ENCODE peak calls at places on chromosomes 2 and 18, in five cellular contexts. One of them, this sample, is unnamed.

GRCh38 chr2:55408098-55408882 is 11.4 kb downstream of the CCDC88A start:
- DNase-seq in WTC11: no peak
- DNase-seq in D341Med: no peak
- DNase-seq in upper lobe of left lung: no peak
- DNase-seq in GDM1: no peak
- DNase-seq in this sample: no peak

GRCh38 chr2:74632209-74632938 is 15.8 kb downstream of the M1AP start:
- DNase-seq in upper lobe of left lung: peak; percentile 71
- DNase-seq in WTC11: no peak
- DNase-seq in D341Med: no peak
- DNase-seq in GDM1: no peak
- DNase-seq in this sample: no peak

GRCh38 chr2:58235988-58236387 is 5.1 kb downstream of the FANCL start:
- DNase-seq in D341Med: no peak
- DNase-seq in GDM1: no peak
- DNase-seq in upper lobe of left lung: no peak
- DNase-seq in WTC11: no peak
- DNase-seq in this sample: no peak

GRCh38 chr2:198084136-198084535 is 279.7 kb downstream of the PLCL1 start:
- DNase-seq in upper lobe of left lung: no peak
- DNase-seq in WTC11: no peak
- DNase-seq in GDM1: no peak
- DNase-seq in D341Med: no peak
- DNase-seq in this sample: no peak

GRCh38 chr2:12637754-12638153 is 79.0 kb upstream of the TRIB2 start:
- DNase-seq in WTC11: no peak
- DNase-seq in upper lobe of left lung: no peak
- DNase-seq in D341Med: no peak
- DNase-seq in GDM1: no peak
- DNase-seq in this sample: no peak

GRCh38 chr2:72115361-72116080 is 32.1 kb downstream of the CYP26B1 start:
- DNase-seq in GDM1: no peak
- DNase-seq in D341Med: no peak
- DNase-seq in WTC11: no peak
- DNase-seq in upper lobe of left lung: peak; percentile 56
- DNase-seq in this sample: no peak

GRCh38 chr18:48792141-48792540 is 158.6 kb downstream of the SMAD7 start:
- DNase-seq in WTC11: no peak
- DNase-seq in GDM1: no peak
- DNase-seq in D341Med: no peak
- DNase-seq in upper lobe of left lung: peak; percentile 9
- DNase-seq in this sample: no peak

GRCh38 chr2:138716183-138716582 is 64.0 kb downstream of the NXPH2 start:
- DNase-seq in upper lobe of left lung: no peak
- DNase-seq in GDM1: no peak
- DNase-seq in D341Med: no peak
- DNase-seq in WTC11: no peak
- DNase-seq in this sample: peak; percentile 10

GRCh38 chr2:199261221-199261620 is 196.5 kb downstream of the SATB2 start:
- DNase-seq in upper lobe of left lung: no peak
- DNase-seq in D341Med: no peak
- DNase-seq in GDM1: no peak
- DNase-seq in WTC11: no peak
- DNase-seq in this sample: peak; percentile 50

GRCh38 chr2:159090514-159091201 is 122.2 kb downstream of the TANC1 start:
- DNase-seq in GDM1: no peak
- DNase-seq in upper lobe of left lung: no peak
- DNase-seq in D341Med: no peak
- DNase-seq in WTC11: no peak
- DNase-seq in this sample: peak; percentile 19

GRCh38 chr2:133991606-133992168 is 262.2 kb upstream of the MGAT5 start:
- DNase-seq in D341Med: no peak
- DNase-seq in upper lobe of left lung: no peak
- DNase-seq in WTC11: no peak
- DNase-seq in GDM1: no peak
- DNase-seq in this sample: no peak

GRCh38 chr2:119218478-119219064 is 5.1 kb upstream of the STEAP3 start:
- DNase-seq in WTC11: no peak
- DNase-seq in GDM1: peak; percentile 4
- DNase-seq in D341Med: peak; percentile 51
- DNase-seq in upper lobe of left lung: no peak
- DNase-seq in this sample: peak; percentile 97

GRCh38 chr2:196639180-196640030 is at the start of gene CCDC150:
- DNase-seq in upper lobe of left lung: peak; percentile 95
- DNase-seq in GDM1: peak; percentile 92
- DNase-seq in WTC11: peak; percentile 97
- DNase-seq in D341Med: peak; percentile 97
- DNase-seq in this sample: peak; percentile 95

GRCh38 chr2:121038831-121039230 is 246.2 kb downstream of the TFCP2L1 start:
- DNase-seq in WTC11: no peak
- DNase-seq in upper lobe of left lung: peak; percentile 80
- DNase-seq in GDM1: no peak
- DNase-seq in D341Med: no peak
- DNase-seq in this sample: peak; percentile 92

GRCh38 chr18:37769846-37770245 is 204.2 kb upstream of the CELF4 start:
- DNase-seq in GDM1: peak; percentile 32
- DNase-seq in D341Med: no peak
- DNase-seq in WTC11: no peak
- DNase-seq in upper lobe of left lung: no peak
- DNase-seq in this sample: no peak

GRCh38 chr2:230953843-230954242 is 28.8 kb upstream of the GPR55 start:
- DNase-seq in WTC11: no peak
- DNase-seq in D341Med: no peak
- DNase-seq in upper lobe of left lung: no peak
- DNase-seq in GDM1: no peak
- DNase-seq in this sample: no peak

This sample was measured in NCI-H2171 treated with DMSO at 0.1 percent for 48 hours.